ENCODE peak calls at places on chromosome X, in seven cellular contexts. M is CD8-positive, alpha-beta T cell; S is A673; U is endothelial cell of umbilical vein; L is bronchial epithelial cell; V is pancreas; D is suprapubic skin. K is an unnamed sample.

GRCh38 chrX:104854790-104855340 is 288.9 kb downstream of the IL1RAPL2 start:
- DNase-seq in V (no peak), M (no peak), U (no peak), D (no peak), L (no peak), S (no peak), K (no peak)

GRCh38 chrX:11244641-11245040 is 48.6 kb upstream of the AMELX start:
- DNase-seq in V (no peak), S (no peak), L (peak; percentile 81), U (no peak), M (no peak), D (no peak), K (peak; percentile 48)

GRCh38 chrX:40104649-40105015 is 6.9 kb upstream of the BCOR start:
- DNase-seq in V (peak; percentile 74), U (peak; percentile 30), M (no peak), L (no peak), S (no peak), D (no peak), K (peak; percentile 68)

GRCh38 chrX:39174761-39175417 is 373.6 kb downstream of the MID1IP1 start:
- DNase-seq in D (no peak), M (no peak), S (no peak), U (peak; percentile 19), L (no peak), V (no peak), K (no peak)

GRCh38 chrX:95762716-95763115 is 921.9 kb upstream of the DIAPH2 start:
- DNase-seq in L (no peak), U (no peak), M (no peak), S (peak; percentile 63), D (no peak), V (no peak), K (no peak)

GRCh38 chrX:126770179-126770578 is 49.4 kb upstream of the PRR32 start:
- DNase-seq in S (peak; percentile 37), D (no peak), U (peak; percentile 15), V (no peak), L (peak; percentile 13), M (no peak), K (no peak)

GRCh38 chrX:115344885-115345653 is 55.6 kb downstream of the LUZP4 start:
- DNase-seq in L (peak; percentile 83), V (peak; percentile 78), U (peak; percentile 94), S (peak; percentile 94), D (peak; percentile 85), M (no peak), K (peak; percentile 96)

GRCh38 chrX:75107863-75108509 is 48.1 kb downstream of the ABCB7 start:
- DNase-seq in V (no peak), S (no peak), U (no peak), M (no peak), D (no peak), L (no peak), K (no peak)

GRCh38 chrX:46306103-46306502 is 239.1 kb downstream of the ZNF674 start:
- DNase-seq in D (no peak), L (no peak), S (no peak), U (no peak), V (no peak), M (no peak), K (no peak)

GRCh38 chrX:80331285-80331684 is 89.0 kb upstream of the TENT5D start:
- DNase-seq in M (no peak), S (no peak), V (no peak), L (no peak), U (no peak), D (no peak), K (no peak)

GRCh38 chrX:8960809-8961413 is 73.0 kb downstream of the FAM9B start:
- DNase-seq in M (no peak), U (no peak), L (no peak), V (no peak), D (no peak), S (no peak), K (peak; percentile 67)

GRCh38 chrX:46582964-46583363 is 9.4 kb downstream of the CHST7 start:
- DNase-seq in V (no peak), U (peak; percentile 66), D (no peak), L (peak; percentile 93), M (no peak), S (peak; percentile 42), K (peak; percentile 95)

GRCh38 chrX:107710617-107711391 is 64.8 kb downstream of the TSC22D3 start:
- DNase-seq in U (peak; percentile 87), M (peak; percentile 41), L (peak; percentile 89), S (peak; percentile 9), D (no peak), V (no peak), K (peak; percentile 93)

GRCh38 chrX:109902665-109903064 is 100.2 kb upstream of the TMEM164 start:
- DNase-seq in V (no peak), D (no peak), M (no peak), U (no peak), S (no peak), L (no peak), K (peak; percentile 19)

GRCh38 chrX:15336023-15336413 is 695 bp upstream of the PIGA start:
- DNase-seq in V (no peak), L (peak; percentile 86), S (peak; percentile 7), M (peak; percentile 1), U (peak; percentile 58), D (no peak), K (peak; percentile 47)

GRCh38 chrX:40471965-40472648 is 108.7 kb upstream of the ATP6AP2 start:
- DNase-seq in L (peak; percentile 62), M (peak; percentile 2), V (peak; percentile 59), S (peak; percentile 66), D (no peak), U (peak; percentile 14), K (peak; percentile 89)

GRCh38 chrX:124239911-124240310 is 92.5 kb upstream of the TEX13D start:
- DNase-seq in D (no peak), M (no peak), L (no peak), U (no peak), S (no peak), V (no peak), K (no peak)

GRCh38 chrX:68999351-68999750 is 165.9 kb downstream of the PJA1 start:
- DNase-seq in M (no peak), U (peak; percentile 33), S (no peak), V (no peak), D (no peak), L (peak; percentile 92), K (no peak)

GRCh38 chrX:68998716-68999115 is 166.5 kb downstream of the PJA1 start:
- DNase-seq in V (no peak), U (no peak), D (no peak), S (no peak), M (no peak), L (peak; percentile 68), K (no peak)

GRCh38 chrX:68995780-68996551 is 167.1 kb downstream of the EFNB1 start:
- DNase-seq in V (no peak), U (peak; percentile 65), D (no peak), L (no peak), S (no peak), M (no peak), K (peak; percentile 7)

GRCh38 chrX:68997461-68997860 is 167.8 kb downstream of the PJA1 start:
- DNase-seq in S (no peak), D (no peak), V (no peak), U (peak; percentile 57), M (no peak), L (no peak), K (no peak)

DNA sequence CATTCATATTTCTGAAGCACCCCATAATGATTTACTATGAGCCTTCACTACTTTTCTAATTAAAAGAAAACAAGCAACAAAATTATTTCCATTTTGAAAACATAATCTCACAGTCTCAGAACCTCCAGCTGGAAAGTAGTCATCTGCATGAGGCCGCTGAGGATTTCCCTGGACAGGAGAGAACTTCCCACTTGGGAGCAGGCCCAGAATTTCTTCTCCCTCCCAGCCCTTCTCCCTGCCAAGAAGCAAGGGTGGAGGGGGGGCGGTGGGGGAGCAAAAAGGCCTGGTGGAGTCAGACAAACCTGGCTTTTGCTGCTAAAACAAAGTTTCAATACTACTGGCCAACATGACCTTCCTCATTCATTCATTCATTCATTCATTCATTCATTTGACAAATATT is 167.3 kb downstream of the PJA1 start:
- DNase-seq in V (no peak), S (no peak), M (no peak), U (peak; percentile 70), L (no peak), D (no peak), K (peak; percentile 63)
- H3K4me3 ChIP-seq in V (no peak overlapping the region), S (no peak overlapping the region), M (no peak overlapping the region), U (no peak overlapping the region), L (no peak overlapping the region), D (no peak overlapping the region), K (no peak overlapping the region)

DNA sequence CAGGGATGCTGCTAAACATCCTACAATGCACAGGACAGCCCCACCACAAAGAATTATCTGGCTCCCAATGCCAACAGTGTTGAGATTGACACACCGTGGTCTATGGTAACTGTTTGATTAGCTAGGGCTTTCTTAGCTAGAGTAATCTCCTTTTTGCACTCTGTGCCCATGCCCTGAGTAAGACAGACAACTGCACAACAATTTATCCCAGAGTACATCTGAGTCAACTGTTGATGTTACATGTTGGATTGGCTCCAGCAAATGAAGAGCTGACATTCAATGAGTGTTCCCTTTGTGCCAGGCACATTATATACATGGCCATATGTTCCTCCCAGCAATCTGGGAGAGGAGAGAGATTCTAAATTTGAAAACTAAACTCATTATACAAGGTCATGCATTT is 3.8 kb upstream of the FAM9C start:
- DNase-seq in L (peak; percentile 47), V (no peak), U (no peak), M (no peak), S (no peak), D (no peak), K (no peak)
- TF ChIP-seq CTCF in L (no peak), V (no peak), U (no peak), M (no peak), S (no peak), D (no peak), K (no peak)

DNA sequence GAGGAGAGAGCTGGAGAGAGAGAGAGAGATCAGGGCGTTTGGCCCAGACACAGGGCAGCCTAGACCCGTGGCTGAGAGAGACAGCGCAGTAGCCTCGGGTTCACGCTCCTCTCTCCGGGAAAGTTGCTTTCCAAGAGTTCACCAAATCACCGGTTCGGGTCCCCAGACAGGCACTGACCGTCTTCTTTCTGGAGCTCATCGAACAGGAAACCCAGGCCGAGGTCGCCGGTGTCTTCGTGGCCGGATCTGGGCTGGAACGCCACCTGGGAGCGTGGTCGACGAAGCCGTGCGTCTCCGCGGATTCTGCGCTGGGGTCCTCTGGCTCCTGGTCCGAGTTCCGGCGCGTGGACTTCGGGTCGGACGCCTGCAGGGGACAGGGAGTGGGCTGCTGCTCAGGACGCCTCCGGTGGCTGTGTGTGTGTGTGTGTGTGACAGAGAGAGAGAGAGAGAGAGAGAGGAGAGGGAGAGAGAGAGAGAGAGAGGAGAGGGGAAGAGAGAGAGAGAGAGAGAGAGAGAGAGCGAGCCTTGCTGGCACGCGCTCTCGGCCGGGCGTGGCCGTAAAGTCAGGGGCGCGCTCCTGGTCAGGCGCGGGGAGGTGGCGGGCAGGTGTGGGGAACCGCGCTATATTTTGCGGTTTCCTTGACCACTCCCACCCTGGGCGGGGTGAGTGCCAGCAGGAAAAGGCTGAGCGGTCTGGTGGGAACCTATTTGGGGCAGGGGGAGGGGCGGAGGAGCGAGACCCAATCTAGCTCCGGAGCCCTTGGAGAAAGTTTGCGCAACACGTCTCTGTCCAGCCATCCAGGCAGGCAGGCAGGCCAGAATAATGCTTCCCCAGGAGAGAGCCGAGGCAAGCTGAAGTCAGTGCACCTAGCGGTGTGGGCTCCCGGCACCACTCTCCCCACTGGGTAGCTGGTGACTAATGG is 62.1 kb downstream of the RHOXF2B start:
- DNase-seq in M (no peak), S (no peak), D (no peak), L (no peak), V (peak; percentile 66), U (no peak), K (no peak)
- H3K4me3 ChIP-seq in M (peak overlapping the region; percentile 33), S (no peak overlapping the region), D (peak overlapping the region; percentile 38), L (no peak overlapping the region), V (peak overlapping the region; percentile 3), U (no peak overlapping the region), K (no peak overlapping the region)

GRCh38 chrX:149881081-149881711 is at the start of gene MAGEA8:
- DNase-seq in S (peak; percentile 2), U (no peak), D (no peak), M (no peak), V (no peak), L (no peak), K (no peak)
- TF ChIP-seq CTCF in S (peak; percentile 42), U (peak; percentile 11), D (no peak), M (no peak), V (no peak), L (no peak), K (no peak)